ENCODE peak calls at places on chromosomes 13 and 19, in eight cellular contexts. One of them, this sample, is unnamed.

GRCh38 chr13:96810104-96810503 is 184.2 kb downstream of the OXGR1 start:
- DNase-seq in CD4-positive, alpha-beta memory T cell: no peak
- DNase-seq in transverse colon: no peak
- DNase-seq in PC-9: no peak
- DNase-seq in HepG2: no peak
- DNase-seq in tibial nerve: no peak
- DNase-seq in IMR-90: no peak
- DNase-seq in uterus: no peak
- DNase-seq in this sample: no peak

GRCh38 chr13:100394005-100394695 is 194.4 kb downstream of the GGACT start:
- DNase-seq in CD4-positive, alpha-beta memory T cell: no peak
- DNase-seq in transverse colon: no peak
- DNase-seq in PC-9: no peak
- DNase-seq in HepG2: no peak
- DNase-seq in tibial nerve: no peak
- DNase-seq in IMR-90: peak; percentile 92
- DNase-seq in uterus: peak; percentile 37
- DNase-seq in this sample: no peak

GRCh38 chr19:41918653-41919244 is 9.5 kb downstream of the ERFL start:
- DNase-seq in CD4-positive, alpha-beta memory T cell: no peak
- DNase-seq in transverse colon: no peak
- DNase-seq in PC-9: no peak
- DNase-seq in HepG2: no peak
- DNase-seq in tibial nerve: no peak
- DNase-seq in IMR-90: no peak
- DNase-seq in uterus: no peak
- DNase-seq in this sample: no peak

GRCh38 chr19:18922228-18922985 is 2.9 kb downstream of the DDX49 start:
- DNase-seq in CD4-positive, alpha-beta memory T cell: no peak
- DNase-seq in transverse colon: no peak
- DNase-seq in PC-9: no peak
- DNase-seq in HepG2: no peak
- DNase-seq in tibial nerve: no peak
- DNase-seq in IMR-90: no peak
- DNase-seq in uterus: no peak
- DNase-seq in this sample: no peak

GRCh38 chr19:1236566-1236965 is 1.2 kb downstream of the CBARP start:
- DNase-seq in CD4-positive, alpha-beta memory T cell: no peak
- DNase-seq in transverse colon: no peak
- DNase-seq in PC-9: no peak
- DNase-seq in HepG2: no peak
- DNase-seq in tibial nerve: no peak
- DNase-seq in IMR-90: no peak
- DNase-seq in uterus: no peak
- DNase-seq in this sample: no peak

GRCh38 chr19:50327013-50327412 is 2.2 kb downstream of the KCNC3 start:
- DNase-seq in CD4-positive, alpha-beta memory T cell: no peak
- DNase-seq in transverse colon: no peak
- DNase-seq in PC-9: no peak
- DNase-seq in HepG2: no peak
- DNase-seq in tibial nerve: no peak
- DNase-seq in IMR-90: no peak
- DNase-seq in uterus: no peak
- DNase-seq in this sample: no peak

GRCh38 chr19:8423821-8424223 is 10.7 kb downstream of the MARCHF2 start:
- DNase-seq in CD4-positive, alpha-beta memory T cell: no peak
- DNase-seq in transverse colon: peak; percentile 84
- DNase-seq in PC-9: peak; percentile 98
- DNase-seq in HepG2: peak; percentile 93
- DNase-seq in tibial nerve: peak; percentile 96
- DNase-seq in IMR-90: peak; percentile 97
- DNase-seq in uterus: peak; percentile 99
- DNase-seq in this sample: peak; percentile 82

GRCh38 chr19:29942404-29943261 is 594 bp downstream of the URI1 start:
- DNase-seq in CD4-positive, alpha-beta memory T cell: peak; percentile 74
- DNase-seq in transverse colon: peak; percentile 77
- DNase-seq in PC-9: no peak
- DNase-seq in HepG2: peak; percentile 43
- DNase-seq in tibial nerve: no peak
- DNase-seq in IMR-90: no peak
- DNase-seq in uterus: peak; percentile 29
- DNase-seq in this sample: peak; percentile 43

GRCh38 chr19:56611288-56611687 is 16.2 kb downstream of the ZNF71 start:
- DNase-seq in CD4-positive, alpha-beta memory T cell: no peak
- DNase-seq in transverse colon: no peak
- DNase-seq in PC-9: no peak
- DNase-seq in HepG2: no peak
- DNase-seq in tibial nerve: no peak
- DNase-seq in IMR-90: no peak
- DNase-seq in uterus: no peak
- DNase-seq in this sample: no peak

GRCh38 chr19:16888629-16889371 is at the start of gene F2RL3:
- DNase-seq in CD4-positive, alpha-beta memory T cell: no peak
- DNase-seq in transverse colon: peak; percentile 70
- DNase-seq in PC-9: peak; percentile 5
- DNase-seq in HepG2: no peak
- DNase-seq in tibial nerve: no peak
- DNase-seq in IMR-90: peak; percentile 22
- DNase-seq in uterus: peak; percentile 74
- DNase-seq in this sample: no peak

GRCh38 chr13:28001049-28001448 is 12.6 kb upstream of the URAD start:
- DNase-seq in CD4-positive, alpha-beta memory T cell: no peak
- DNase-seq in transverse colon: no peak
- DNase-seq in PC-9: no peak
- DNase-seq in HepG2: no peak
- DNase-seq in tibial nerve: no peak
- DNase-seq in IMR-90: no peak
- DNase-seq in uterus: no peak
- DNase-seq in this sample: no peak

GRCh38 chr13:28000567-28000966 is 12.1 kb upstream of the URAD start:
- DNase-seq in CD4-positive, alpha-beta memory T cell: no peak
- DNase-seq in transverse colon: no peak
- DNase-seq in PC-9: no peak
- DNase-seq in HepG2: no peak
- DNase-seq in tibial nerve: no peak
- DNase-seq in IMR-90: no peak
- DNase-seq in uterus: no peak
- DNase-seq in this sample: no peak

GRCh38 chr13:28002886-28003698 is 14.6 kb upstream of the URAD start:
- DNase-seq in CD4-positive, alpha-beta memory T cell: no peak
- DNase-seq in transverse colon: no peak
- DNase-seq in PC-9: no peak
- DNase-seq in HepG2: no peak
- DNase-seq in tibial nerve: no peak
- DNase-seq in IMR-90: peak; percentile 21
- DNase-seq in uterus: no peak
- DNase-seq in this sample: no peak

GRCh38 chr13:28001837-28002473 is 13.5 kb upstream of the URAD start:
- DNase-seq in CD4-positive, alpha-beta memory T cell: no peak
- DNase-seq in transverse colon: no peak
- DNase-seq in PC-9: no peak
- DNase-seq in HepG2: no peak
- DNase-seq in tibial nerve: no peak
- DNase-seq in IMR-90: no peak
- DNase-seq in uterus: no peak
- DNase-seq in this sample: no peak

DNA sequence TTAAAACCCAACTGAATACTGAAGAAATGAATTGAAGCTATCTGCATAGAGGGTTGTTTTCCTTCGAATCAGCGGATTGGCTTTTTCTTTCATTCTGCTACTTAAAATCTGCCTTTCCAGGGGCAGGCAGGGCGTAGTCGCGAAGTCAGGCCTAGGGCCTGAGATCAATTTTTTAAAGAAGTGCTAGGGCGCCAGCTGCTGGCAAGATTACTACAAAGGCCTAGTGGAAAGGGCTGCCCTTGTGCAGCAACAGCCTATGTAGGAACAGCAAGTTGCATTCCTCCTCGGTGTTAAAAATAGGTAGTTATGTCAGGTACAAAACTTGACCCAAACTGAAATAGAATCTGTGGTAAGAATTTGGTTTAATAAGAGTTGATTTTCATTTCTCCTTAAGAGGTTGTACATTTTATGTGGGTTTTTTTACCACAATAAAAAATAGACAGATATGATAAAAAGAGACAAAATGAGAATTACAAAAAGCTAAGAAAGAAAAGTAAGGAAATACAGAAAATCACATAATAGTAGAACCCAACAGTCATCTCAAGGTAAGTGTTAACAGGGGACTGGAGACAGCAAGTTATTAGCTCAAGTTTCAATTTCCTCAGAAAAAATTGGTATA is 9.5 kb upstream of the URAD start:
- DNase-seq in CD4-positive, alpha-beta memory T cell: no peak
- DNase-seq in transverse colon: peak; percentile 65
- DNase-seq in PC-9: no peak
- DNase-seq in HepG2: peak; percentile 48
- DNase-seq in tibial nerve: no peak
- DNase-seq in IMR-90: peak; percentile 28
- DNase-seq in uterus: no peak
- DNase-seq in this sample: no peak
- H3K27ac ChIP-seq in CD4-positive, alpha-beta memory T cell: no peak overlapping the region
- H3K27ac ChIP-seq in transverse colon: no peak overlapping the region
- H3K27ac ChIP-seq in PC-9: no peak overlapping the region
- H3K27ac ChIP-seq in HepG2: no peak overlapping the region
- H3K27ac ChIP-seq in tibial nerve: no peak overlapping the region
- H3K27ac ChIP-seq in IMR-90: no peak overlapping the region
- H3K27ac ChIP-seq in uterus: no peak overlapping the region
- H3K27ac ChIP-seq in this sample: no peak overlapping the region

DNA sequence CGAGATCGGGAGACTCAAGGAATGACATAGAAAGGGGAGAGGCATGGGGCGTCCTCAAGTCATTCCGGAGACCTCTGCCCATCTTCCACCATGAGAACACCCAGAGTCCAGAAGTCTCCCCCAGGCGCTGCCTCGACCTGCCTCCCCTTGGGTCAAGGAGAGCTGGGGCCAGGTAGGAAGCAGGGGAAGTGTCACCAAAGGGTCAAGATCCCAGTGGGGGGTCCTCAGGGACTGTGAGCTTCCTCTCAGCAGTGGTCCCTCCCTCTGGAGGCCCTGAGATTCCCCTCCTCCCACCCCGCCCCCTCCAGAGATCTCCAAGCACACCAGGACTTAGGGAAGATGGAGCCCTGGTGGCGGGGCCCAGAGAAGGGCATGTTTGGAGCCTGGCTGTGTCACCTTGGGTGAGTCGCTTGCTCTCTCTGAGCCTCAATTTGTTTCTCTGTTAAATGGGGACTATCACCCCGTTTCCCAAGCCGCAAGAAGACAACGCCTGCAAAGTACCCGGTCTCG is 919 bp downstream of the DACT3 start:
- DNase-seq in CD4-positive, alpha-beta memory T cell: no peak
- DNase-seq in transverse colon: no peak
- DNase-seq in PC-9: no peak
- DNase-seq in HepG2: no peak
- DNase-seq in tibial nerve: no peak
- DNase-seq in IMR-90: no peak
- DNase-seq in uterus: peak; percentile 66
- DNase-seq in this sample: no peak
- H3K27ac ChIP-seq in CD4-positive, alpha-beta memory T cell: no peak overlapping the region
- H3K27ac ChIP-seq in transverse colon: peak overlapping the region; percentile 94
- H3K27ac ChIP-seq in PC-9: no peak overlapping the region
- H3K27ac ChIP-seq in HepG2: no peak overlapping the region
- H3K27ac ChIP-seq in tibial nerve: peak overlapping the region; percentile 85
- H3K27ac ChIP-seq in IMR-90: peak overlapping the region; percentile 3
- H3K27ac ChIP-seq in uterus: peak overlapping the region; percentile 92
- H3K27ac ChIP-seq in this sample: no peak overlapping the region

GRCh38 chr13:27128825-27129627 is 42.6 kb downstream of the USP12 start:
- DNase-seq in CD4-positive, alpha-beta memory T cell: no peak
- DNase-seq in transverse colon: no peak
- DNase-seq in PC-9: no peak
- DNase-seq in HepG2: no peak
- DNase-seq in tibial nerve: no peak
- DNase-seq in IMR-90: no peak
- DNase-seq in uterus: no peak
- DNase-seq in this sample: no peak

GRCh38 chr13:27131906-27132305 is 39.7 kb downstream of the USP12 start:
- DNase-seq in CD4-positive, alpha-beta memory T cell: no peak
- DNase-seq in transverse colon: no peak
- DNase-seq in PC-9: no peak
- DNase-seq in HepG2: no peak
- DNase-seq in tibial nerve: no peak
- DNase-seq in IMR-90: no peak
- DNase-seq in uterus: no peak
- DNase-seq in this sample: no peak

GRCh38 chr13:27132538-27132937 is 39.1 kb downstream of the USP12 start:
- DNase-seq in CD4-positive, alpha-beta memory T cell: no peak
- DNase-seq in transverse colon: no peak
- DNase-seq in PC-9: no peak
- DNase-seq in HepG2: no peak
- DNase-seq in tibial nerve: no peak
- DNase-seq in IMR-90: no peak
- DNase-seq in uterus: no peak
- DNase-seq in this sample: no peak

GRCh38 chr13:27131202-27131623 is 40.4 kb downstream of the USP12 start:
- DNase-seq in CD4-positive, alpha-beta memory T cell: peak; percentile 56
- DNase-seq in transverse colon: no peak
- DNase-seq in PC-9: peak; percentile 86
- DNase-seq in HepG2: no peak
- DNase-seq in tibial nerve: no peak
- DNase-seq in IMR-90: peak; percentile 55
- DNase-seq in uterus: no peak
- DNase-seq in this sample: peak; percentile 69

DNA sequence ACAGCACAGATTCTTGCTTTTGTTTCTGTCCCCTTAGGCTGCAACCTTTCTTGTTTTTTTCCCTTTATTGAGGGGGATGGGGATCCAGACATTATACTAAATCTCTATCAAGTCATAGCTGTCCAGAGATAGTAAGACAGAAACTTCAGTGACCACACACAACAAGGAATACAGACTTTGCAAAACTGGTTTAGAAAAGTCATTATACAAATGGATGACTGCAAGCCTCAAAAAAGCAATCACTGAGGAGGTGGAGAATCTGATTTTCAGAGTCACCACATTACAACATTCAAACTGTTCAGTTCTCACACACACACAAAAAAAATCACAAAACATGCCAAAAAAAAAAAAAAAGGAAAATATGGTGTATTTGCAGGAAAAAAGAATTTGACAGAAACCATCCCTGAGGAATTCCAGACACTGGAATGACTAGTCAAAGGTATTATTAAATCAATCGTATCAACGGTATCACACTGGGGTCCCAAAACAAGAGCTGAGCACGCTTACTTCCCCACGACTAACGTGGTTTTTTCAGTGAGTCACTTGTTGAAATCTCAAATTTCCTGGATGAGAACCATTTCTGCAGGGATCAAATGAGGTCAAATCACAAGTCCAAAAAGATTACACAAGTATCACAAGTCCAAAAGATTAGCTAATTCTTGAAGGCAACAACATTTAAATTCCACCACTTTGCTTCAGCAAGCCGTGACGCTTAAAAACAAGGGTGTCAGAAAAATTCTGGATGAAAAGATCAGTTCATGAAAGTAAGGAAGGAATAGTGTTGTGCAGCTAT is 41.2 kb downstream of the USP12 start:
- DNase-seq in CD4-positive, alpha-beta memory T cell: no peak
- DNase-seq in transverse colon: no peak
- DNase-seq in PC-9: no peak
- DNase-seq in HepG2: no peak
- DNase-seq in tibial nerve: no peak
- DNase-seq in IMR-90: peak; percentile 76
- DNase-seq in uterus: no peak
- DNase-seq in this sample: no peak
- H3K27ac ChIP-seq in CD4-positive, alpha-beta memory T cell: peak overlapping the region; percentile 33
- H3K27ac ChIP-seq in transverse colon: peak overlapping the region; percentile 21
- H3K27ac ChIP-seq in PC-9: peak overlapping the region; percentile 57
- H3K27ac ChIP-seq in HepG2: no peak overlapping the region
- H3K27ac ChIP-seq in tibial nerve: peak overlapping the region; percentile 16
- H3K27ac ChIP-seq in IMR-90: no peak overlapping the region
- H3K27ac ChIP-seq in uterus: no peak overlapping the region
- H3K27ac ChIP-seq in this sample: no peak overlapping the region

GRCh38 chr19:10452726-10453620 is 32.6 kb downstream of the PDE4A start:
- DNase-seq in CD4-positive, alpha-beta memory T cell: no peak
- DNase-seq in transverse colon: peak; percentile 27
- DNase-seq in PC-9: no peak
- DNase-seq in HepG2: no peak
- DNase-seq in tibial nerve: no peak
- DNase-seq in IMR-90: no peak
- DNase-seq in uterus: no peak
- DNase-seq in this sample: no peak
- H3K27ac ChIP-seq in CD4-positive, alpha-beta memory T cell: no peak overlapping the region
- H3K27ac ChIP-seq in transverse colon: peak overlapping the region; percentile 76
- H3K27ac ChIP-seq in PC-9: no peak overlapping the region
- H3K27ac ChIP-seq in HepG2: no peak overlapping the region
- H3K27ac ChIP-seq in tibial nerve: no peak overlapping the region
- H3K27ac ChIP-seq in IMR-90: no peak overlapping the region
- H3K27ac ChIP-seq in uterus: no peak overlapping the region
- H3K27ac ChIP-seq in this sample: no peak overlapping the region

This sample was measured in RWPE1.